ENCODE peak calls at places on chromosomes 11 and 22, in four cellular contexts. S, C, M and T are unnamed samples.

GRCh38 chr11:74684661-74685060 is 46.6 kb downstream of the CHRDL2 start:
- DNase-seq in S (no peak), C (no peak), M (no peak), T (no peak)

GRCh38 chr11:20058749-20059458 is 101.4 kb downstream of the DBX1 start:
- DNase-seq in S (no peak), C (no peak), M (no peak), T (no peak)

GRCh38 chr11:15213471-15214231 is 98.9 kb downstream of the INSC start:
- DNase-seq in S (no peak), C (no peak), M (no peak), T (peak; percentile 52)

GRCh38 chr22:47634342-47634741 is 871.9 kb downstream of the TBC1D22A start:
- DNase-seq in S (no peak), C (no peak), M (no peak), T (no peak)

GRCh38 chr11:119975561-119976152 is 162.3 kb downstream of the TRIM29 start:
- DNase-seq in S (no peak), C (no peak), M (no peak), T (no peak)

GRCh38 chr11:105229758-105230157 is 90.2 kb upstream of the CARD18 start:
- DNase-seq in S (no peak), C (no peak), M (no peak), T (no peak)

GRCh38 chr11:83866655-83867054 is 580.5 kb upstream of the CCDC90B start:
- DNase-seq in S (no peak), C (no peak), M (no peak), T (no peak)

GRCh38 chr11:118853693-118854092 is 30.0 kb upstream of the CXCR5 start:
- DNase-seq in S (no peak), C (no peak), M (no peak), T (no peak)

GRCh38 chr22:30150212-30150611 is 69.9 kb downstream of the HORMAD2 start:
- DNase-seq in S (no peak), C (no peak), M (no peak), T (no peak)

GRCh38 chr11:12769834-12770345 is 95.7 kb downstream of the TEAD1 start:
- DNase-seq in S (no peak), C (peak; percentile 74), M (no peak), T (no peak)

GRCh38 chr11:61959026-61959608 is 8.3 kb downstream of the FTH1 start:
- DNase-seq in S (peak; percentile 25), C (no peak), M (no peak), T (no peak)

GRCh38 chr11:35688023-35688422 is 25.4 kb downstream of the TRIM44 start:
- DNase-seq in S (no peak), C (no peak), M (no peak), T (no peak)

GRCh38 chr11:93145381-93145780 is 52.4 kb downstream of the SLC36A4 start:
- DNase-seq in S (no peak), C (no peak), M (no peak), T (no peak)

GRCh38 chr11:61002598-61002997 is 31.1 kb downstream of the CD6 start:
- DNase-seq in S (no peak), C (no peak), M (no peak), T (no peak)

DNA sequence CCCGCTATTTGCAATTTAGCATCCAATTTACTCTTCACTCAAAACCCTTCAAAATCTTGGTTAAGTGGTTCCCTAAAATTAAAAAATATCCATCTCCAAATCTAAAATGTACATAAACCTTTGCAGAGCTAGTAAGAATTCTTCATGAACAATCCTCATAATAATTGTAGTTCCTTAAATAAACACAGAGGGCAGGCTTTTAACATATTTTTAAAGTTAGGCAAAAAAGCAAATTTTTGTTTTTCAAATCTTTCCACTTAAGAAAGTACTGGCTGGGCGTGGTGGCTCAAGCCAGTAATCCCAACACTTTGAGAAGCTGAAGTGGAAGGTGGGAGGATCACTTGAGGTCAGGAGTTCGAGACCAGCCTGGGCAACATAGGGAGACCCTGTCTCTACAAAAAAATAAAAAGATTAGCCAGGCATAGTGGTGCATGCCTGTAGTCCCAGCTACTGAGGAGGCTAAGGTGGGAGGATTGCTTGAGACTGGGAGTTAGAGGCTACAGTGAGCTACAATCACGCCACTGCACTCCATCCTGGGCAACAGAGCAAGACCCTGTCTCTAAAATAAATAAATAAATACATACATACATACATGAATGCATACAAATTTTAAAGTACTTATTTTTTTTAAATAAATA is 25.1 kb upstream of the PLAAT3 start:
- DNase-seq in S (no peak), C (peak; percentile 26), M (no peak), T (no peak)
- TF ChIP-seq JUNB in S (no peak), C (no peak), M (no peak), T (no peak)

GRCh38 chr22:38982008-38982927 is at the start of gene APOBEC3B:
- DNase-seq in S (peak; percentile 89), C (peak; percentile 91), M (peak; percentile 85), T (peak; percentile 86)
- TF ChIP-seq POLR2A in S (peak; percentile 68), C (no peak), M (peak; percentile 42), T (no peak)

GRCh38 chr11:11344045-11344444 is 9.0 kb downstream of the CSNK2A3 start:
- DNase-seq in S (no peak), C (no peak), M (no peak), T (no peak)

GRCh38 chr11:11347583-11347982 is 5.5 kb downstream of the CSNK2A3 start:
- DNase-seq in S (no peak), C (no peak), M (no peak), T (no peak)

GRCh38 chr11:11348303-11348702 is 4.7 kb downstream of the CSNK2A3 start:
- DNase-seq in S (no peak), C (no peak), M (no peak), T (no peak)

GRCh38 chr11:11346249-11346648 is 6.8 kb downstream of the CSNK2A3 start:
- DNase-seq in S (no peak), C (no peak), M (no peak), T (no peak)

DNA sequence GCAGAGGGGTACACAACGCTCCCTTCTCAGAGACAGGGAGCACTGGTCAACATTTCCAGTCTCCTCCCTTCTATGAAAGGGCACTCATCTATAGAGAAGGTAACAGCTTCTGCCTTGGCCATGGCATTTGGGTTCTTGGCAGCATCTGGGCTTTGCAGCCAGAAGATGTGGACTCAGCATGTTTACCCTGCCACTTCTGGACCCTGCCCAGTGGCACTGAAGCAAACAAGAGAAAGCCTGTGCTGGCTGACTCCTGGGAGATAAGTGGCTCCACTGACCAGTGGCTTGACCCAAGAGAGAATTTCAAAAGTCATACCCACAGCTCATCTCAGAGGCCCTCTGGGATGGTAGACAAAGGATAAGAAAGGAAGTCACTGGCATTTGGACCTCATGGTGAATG is 8.0 kb downstream of the CSNK2A3 start:
- DNase-seq in S (no peak), C (no peak), M (no peak), T (no peak)
- TF ChIP-seq JUNB in S (no peak), C (no peak), M (no peak), T (no peak)

GRCh38 chr11:6609502-6610015 is 2.5 kb downstream of the TAF10 start:
- DNase-seq in S (no peak), C (no peak), M (no peak), T (no peak)
- TF ChIP-seq POLR2A in S (peak; percentile 4), C (no peak), M (peak; percentile 45), T (no peak)

DNA sequence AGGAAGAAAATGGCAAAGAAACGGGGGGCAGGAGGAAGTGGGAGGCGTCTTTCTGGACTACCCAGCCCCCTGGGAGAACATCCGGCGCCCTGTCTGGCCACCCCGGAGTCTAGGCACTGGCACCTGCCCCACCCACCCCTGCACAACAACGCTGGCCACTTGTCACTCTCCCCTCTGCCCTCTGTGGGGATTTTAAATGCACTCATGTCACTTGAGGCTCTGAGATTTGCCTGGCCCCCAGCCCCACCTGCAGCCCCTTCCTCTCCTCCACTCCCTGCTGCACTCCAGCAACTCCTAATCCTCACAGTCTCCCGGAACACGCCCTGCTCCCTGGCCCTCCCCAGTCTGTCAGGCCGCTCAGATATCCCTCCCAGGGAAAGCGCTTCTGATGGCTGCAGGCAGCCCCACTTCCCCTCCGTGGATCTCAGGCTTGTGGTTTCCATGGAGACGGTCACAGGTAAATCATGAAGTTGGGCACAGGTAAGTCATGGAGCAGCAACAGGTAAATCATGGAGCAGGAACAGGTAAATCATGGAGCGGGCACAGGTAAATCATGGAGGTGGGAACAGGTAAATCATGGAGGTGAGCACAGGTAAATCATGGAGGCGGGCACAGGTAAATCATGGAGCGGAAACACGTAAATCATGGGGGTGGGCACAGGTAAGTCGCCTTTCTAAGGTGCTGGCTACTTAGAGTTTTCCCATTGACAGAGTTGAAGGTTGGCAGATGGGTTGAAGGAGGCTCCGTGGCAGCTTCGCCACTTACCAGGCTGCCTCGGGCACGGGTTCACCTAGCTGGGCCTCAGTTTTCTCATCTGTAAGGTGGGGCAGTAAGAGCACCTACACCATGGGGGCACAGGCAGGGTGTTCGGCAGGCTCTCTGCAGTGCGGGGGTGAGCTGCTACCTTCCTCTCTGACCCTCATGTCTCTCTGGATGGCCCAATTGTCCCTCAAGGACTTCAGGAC is 79.0 kb upstream of the SHISAL1 start:
- DNase-seq in S (no peak), C (no peak), M (no peak), T (no peak)
- TF ChIP-seq JUNB in S (no peak), C (no peak), M (no peak), T (no peak)

GRCh38 chr11:67440229-67441081 is 2.8 kb downstream of the CORO1B start:
- DNase-seq in S (no peak), C (no peak), M (no peak), T (no peak)

GRCh38 chr11:67436459-67437081 is 912 bp downstream of the PTPRCAP start:
- DNase-seq in S (peak; percentile 82), C (no peak), M (peak; percentile 75), T (no peak)

GRCh38 chr11:67439321-67440228 is 2.1 kb upstream of the PTPRCAP start:
- DNase-seq in S (no peak), C (peak; percentile 68), M (no peak), T (peak; percentile 19)

GRCh38 chr11:67437082-67437821 is at the start of gene PTPRCAP:
- DNase-seq in S (peak; percentile 70), C (no peak), M (no peak), T (no peak)

DNA sequence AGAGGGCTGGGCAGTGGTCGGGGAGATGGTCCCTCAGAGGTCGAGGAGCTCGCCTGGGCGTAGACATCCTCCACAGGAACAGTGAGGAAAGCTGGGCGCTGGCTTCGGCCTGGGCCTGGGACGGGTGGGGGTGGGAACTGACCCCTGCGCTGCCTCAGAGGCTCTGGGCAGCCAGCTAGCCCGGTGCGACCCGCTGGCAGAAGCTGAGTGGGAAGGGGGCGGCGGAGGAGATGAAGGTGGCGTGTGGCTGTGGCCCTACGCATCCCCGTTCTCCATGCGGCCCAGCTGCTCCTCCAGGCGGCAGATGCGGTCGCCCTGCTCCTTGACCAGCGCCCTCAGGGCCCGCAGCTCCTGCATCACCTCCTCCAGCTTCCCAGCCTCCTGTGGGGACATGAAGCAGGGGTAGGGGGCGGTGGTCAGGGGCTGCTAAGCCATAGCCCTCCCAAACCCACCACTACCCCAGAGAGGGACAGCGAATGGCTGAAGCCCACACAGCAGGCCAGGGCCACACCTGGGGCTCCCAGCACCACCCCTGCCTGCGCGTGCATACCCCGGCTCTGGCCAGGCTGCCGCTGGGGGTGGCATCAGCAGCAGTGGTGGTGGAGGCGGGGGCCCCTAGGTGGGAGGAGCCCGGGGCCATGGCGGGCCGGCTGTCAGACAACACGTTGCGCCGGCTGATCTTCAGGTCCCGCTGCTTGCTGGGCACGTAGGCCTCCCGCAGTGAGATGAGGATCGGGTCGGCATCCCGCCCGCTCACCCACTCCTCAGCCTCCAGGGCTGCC is 830 bp upstream of the PTPRCAP start:
- DNase-seq in S (no peak), C (no peak), M (no peak), T (no peak)
- TF ChIP-seq POLR2A in S (peak; percentile 24), C (no peak), M (peak; percentile 81), T (no peak)